ENCODE peak calls at places on chromosomes 2 and 18, in six cellular contexts. One of them, this sample, is unnamed.

GRCh38 chr2:100208375-100208774 is 66.0 kb upstream of the AFF3 start:
- DNase-seq in cardiac muscle cell: no peak
- DNase-seq in thoracic aorta: no peak
- DNase-seq in suprapubic skin: no peak
- DNase-seq in fibroblast of lung: no peak
- DNase-seq in uterus: no peak
- DNase-seq in this sample: no peak

GRCh38 chr2:168348076-168348475 is 100.7 kb upstream of the STK39 start:
- DNase-seq in cardiac muscle cell: peak; percentile 70
- DNase-seq in thoracic aorta: no peak
- DNase-seq in suprapubic skin: no peak
- DNase-seq in fibroblast of lung: peak; percentile 35
- DNase-seq in uterus: peak; percentile 28
- DNase-seq in this sample: peak; percentile 48

GRCh38 chr18:48274301-48274700 is 134.9 kb downstream of the ZBTB7C start:
- DNase-seq in cardiac muscle cell: no peak
- DNase-seq in thoracic aorta: no peak
- DNase-seq in suprapubic skin: no peak
- DNase-seq in fibroblast of lung: no peak
- DNase-seq in uterus: no peak
- DNase-seq in this sample: no peak

GRCh38 chr2:190455358-190456095 is 47.4 kb downstream of the MFSD6 start:
- DNase-seq in cardiac muscle cell: no peak
- DNase-seq in thoracic aorta: no peak
- DNase-seq in suprapubic skin: no peak
- DNase-seq in fibroblast of lung: no peak
- DNase-seq in uterus: no peak
- DNase-seq in this sample: no peak

GRCh38 chr2:151437630-151438029 is 27.9 kb downstream of the RIF1 start:
- DNase-seq in cardiac muscle cell: peak; percentile 20
- DNase-seq in thoracic aorta: no peak
- DNase-seq in suprapubic skin: no peak
- DNase-seq in fibroblast of lung: peak; percentile 10
- DNase-seq in uterus: no peak
- DNase-seq in this sample: peak; percentile 18

GRCh38 chr2:229856416-229856815 is 65.4 kb downstream of the TRIP12 start:
- DNase-seq in cardiac muscle cell: no peak
- DNase-seq in thoracic aorta: no peak
- DNase-seq in suprapubic skin: no peak
- DNase-seq in fibroblast of lung: no peak
- DNase-seq in uterus: no peak
- DNase-seq in this sample: no peak

GRCh38 chr2:237867465-237867864 is 8.0 kb downstream of the RAMP1 start:
- DNase-seq in cardiac muscle cell: no peak
- DNase-seq in thoracic aorta: no peak
- DNase-seq in suprapubic skin: peak; percentile 29
- DNase-seq in fibroblast of lung: no peak
- DNase-seq in uterus: peak; percentile 24
- DNase-seq in this sample: no peak

GRCh38 chr18:36412778-36413177 is 115.3 kb downstream of the FHOD3 start:
- DNase-seq in cardiac muscle cell: peak; percentile 38
- DNase-seq in thoracic aorta: no peak
- DNase-seq in suprapubic skin: no peak
- DNase-seq in fibroblast of lung: no peak
- DNase-seq in uterus: no peak
- DNase-seq in this sample: no peak

GRCh38 chr2:84817239-84817655 is 63.6 kb downstream of the TRABD2A start:
- DNase-seq in cardiac muscle cell: no peak
- DNase-seq in thoracic aorta: no peak
- DNase-seq in suprapubic skin: no peak
- DNase-seq in fibroblast of lung: no peak
- DNase-seq in uterus: no peak
- DNase-seq in this sample: no peak

GRCh38 chr2:180446492-180446891 is 439.4 kb upstream of the CWC22 start:
- DNase-seq in cardiac muscle cell: no peak
- DNase-seq in thoracic aorta: no peak
- DNase-seq in suprapubic skin: no peak
- DNase-seq in fibroblast of lung: no peak
- DNase-seq in uterus: no peak
- DNase-seq in this sample: no peak

GRCh38 chr2:74399785-74400184 is 19.7 kb upstream of the DCTN1 start:
- DNase-seq in cardiac muscle cell: peak; percentile 46
- DNase-seq in thoracic aorta: no peak
- DNase-seq in suprapubic skin: no peak
- DNase-seq in fibroblast of lung: no peak
- DNase-seq in uterus: no peak
- DNase-seq in this sample: no peak

GRCh38 chr2:152370783-152371182 is 35.8 kb downstream of the FMNL2 start:
- DNase-seq in cardiac muscle cell: no peak
- DNase-seq in thoracic aorta: no peak
- DNase-seq in suprapubic skin: no peak
- DNase-seq in fibroblast of lung: no peak
- DNase-seq in uterus: no peak
- DNase-seq in this sample: no peak

GRCh38 chr2:170324640-170325046 is 146.7 kb downstream of the MYO3B start:
- DNase-seq in cardiac muscle cell: peak; percentile 67
- DNase-seq in thoracic aorta: no peak
- DNase-seq in suprapubic skin: no peak
- DNase-seq in fibroblast of lung: peak; percentile 36
- DNase-seq in uterus: no peak
- DNase-seq in this sample: peak; percentile 38

DNA sequence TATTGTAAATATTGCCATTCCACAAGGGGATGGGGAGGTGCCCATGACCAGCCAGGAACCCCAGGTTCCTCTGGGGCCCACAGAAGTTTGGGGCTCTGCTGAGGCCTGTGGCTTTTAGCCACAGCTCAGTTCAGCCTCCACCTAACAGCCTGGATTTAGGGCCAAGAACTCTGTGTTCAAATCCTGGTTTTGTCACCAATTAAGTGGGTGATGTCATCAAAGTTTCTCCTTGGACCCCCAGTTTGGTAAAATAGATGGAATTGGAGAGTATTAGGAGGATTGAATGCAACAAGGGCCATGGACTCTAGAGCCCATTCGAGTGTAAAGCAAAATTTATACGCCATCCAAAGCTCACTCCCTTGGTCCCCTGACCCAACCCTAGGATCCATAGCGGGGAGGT is 3.2 kb upstream of the FEV start:
- DNase-seq in cardiac muscle cell: no peak
- DNase-seq in thoracic aorta: no peak
- DNase-seq in suprapubic skin: no peak
- DNase-seq in fibroblast of lung: no peak
- DNase-seq in uterus: no peak
- DNase-seq in this sample: no peak
- H3K27me3 ChIP-seq in cardiac muscle cell: peaks cover 100% of the 10 kb centered on the region
- H3K27me3 ChIP-seq in thoracic aorta: peaks cover 47% of the 10 kb centered on the region
- H3K27me3 ChIP-seq in suprapubic skin: peaks cover 100% of the 10 kb centered on the region
- H3K27me3 ChIP-seq in fibroblast of lung: peaks cover 76% of the 10 kb centered on the region
- H3K27me3 ChIP-seq in uterus: peaks cover 85% of the 10 kb centered on the region
- H3K27me3 ChIP-seq in this sample: peaks cover 87% of the 10 kb centered on the region

GRCh38 chr2:134602666-134603065 is 116.1 kb downstream of the TMEM163 start:
- DNase-seq in cardiac muscle cell: no peak
- DNase-seq in thoracic aorta: no peak
- DNase-seq in suprapubic skin: no peak
- DNase-seq in fibroblast of lung: no peak
- DNase-seq in uterus: no peak
- DNase-seq in this sample: no peak
- H3K27ac ChIP-seq in cardiac muscle cell: no peak overlapping the region
- H3K27ac ChIP-seq in thoracic aorta: no peak overlapping the region
- H3K27ac ChIP-seq in suprapubic skin: no peak overlapping the region
- H3K27ac ChIP-seq in fibroblast of lung: no peak overlapping the region
- H3K27ac ChIP-seq in uterus: no peak overlapping the region
- H3K27ac ChIP-seq in this sample: no peak overlapping the region

GRCh38 chr2:95332036-95332435 is 34.9 kb downstream of the KCNIP3 start:
- DNase-seq in cardiac muscle cell: no peak
- DNase-seq in thoracic aorta: no peak
- DNase-seq in suprapubic skin: no peak
- DNase-seq in fibroblast of lung: no peak
- DNase-seq in uterus: no peak
- DNase-seq in this sample: no peak

GRCh38 chr2:95333056-95333455 is 35.9 kb downstream of the KCNIP3 start:
- DNase-seq in cardiac muscle cell: no peak
- DNase-seq in thoracic aorta: no peak
- DNase-seq in suprapubic skin: no peak
- DNase-seq in fibroblast of lung: no peak
- DNase-seq in uterus: no peak
- DNase-seq in this sample: no peak

GRCh38 chr2:95334916-95335641 is 37.9 kb downstream of the KCNIP3 start:
- DNase-seq in cardiac muscle cell: no peak
- DNase-seq in thoracic aorta: no peak
- DNase-seq in suprapubic skin: no peak
- DNase-seq in fibroblast of lung: peak; percentile 47
- DNase-seq in uterus: no peak
- DNase-seq in this sample: no peak

GRCh38 chr2:95331606-95332005 is 34.5 kb downstream of the KCNIP3 start:
- DNase-seq in cardiac muscle cell: no peak
- DNase-seq in thoracic aorta: no peak
- DNase-seq in suprapubic skin: no peak
- DNase-seq in fibroblast of lung: no peak
- DNase-seq in uterus: no peak
- DNase-seq in this sample: no peak

DNA sequence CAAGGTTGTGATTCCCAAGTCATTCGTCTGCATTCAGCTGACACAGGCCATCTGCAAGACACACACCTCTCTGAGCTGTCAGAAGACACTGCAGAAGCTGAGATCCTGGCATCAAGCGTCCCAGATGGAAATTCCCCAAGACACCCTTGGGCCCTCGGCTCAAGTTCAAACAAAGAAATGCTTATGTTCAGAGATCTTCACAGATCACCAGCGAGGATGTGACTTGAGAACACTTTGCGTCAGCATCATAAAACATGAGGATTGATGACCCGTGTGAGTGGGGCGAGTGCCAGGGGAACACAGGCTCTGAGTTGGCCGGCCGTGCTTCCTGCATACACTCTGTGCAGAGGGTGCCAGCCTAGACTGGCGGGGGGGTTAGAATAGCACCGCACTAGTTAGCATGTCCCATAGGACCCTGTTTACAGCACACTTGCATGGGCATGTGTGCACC is 36.8 kb downstream of the KCNIP3 start:
- DNase-seq in cardiac muscle cell: no peak
- DNase-seq in thoracic aorta: no peak
- DNase-seq in suprapubic skin: peak; percentile 90
- DNase-seq in fibroblast of lung: peak; percentile 89
- DNase-seq in uterus: peak; percentile 84
- DNase-seq in this sample: no peak
- TF ChIP-seq CTCF in cardiac muscle cell: no peak
- TF ChIP-seq CTCF in thoracic aorta: no peak
- TF ChIP-seq CTCF in suprapubic skin: no peak
- TF ChIP-seq CTCF in fibroblast of lung: no peak
- TF ChIP-seq CTCF in uterus: no peak
- TF ChIP-seq CTCF in this sample: no peak

DNA sequence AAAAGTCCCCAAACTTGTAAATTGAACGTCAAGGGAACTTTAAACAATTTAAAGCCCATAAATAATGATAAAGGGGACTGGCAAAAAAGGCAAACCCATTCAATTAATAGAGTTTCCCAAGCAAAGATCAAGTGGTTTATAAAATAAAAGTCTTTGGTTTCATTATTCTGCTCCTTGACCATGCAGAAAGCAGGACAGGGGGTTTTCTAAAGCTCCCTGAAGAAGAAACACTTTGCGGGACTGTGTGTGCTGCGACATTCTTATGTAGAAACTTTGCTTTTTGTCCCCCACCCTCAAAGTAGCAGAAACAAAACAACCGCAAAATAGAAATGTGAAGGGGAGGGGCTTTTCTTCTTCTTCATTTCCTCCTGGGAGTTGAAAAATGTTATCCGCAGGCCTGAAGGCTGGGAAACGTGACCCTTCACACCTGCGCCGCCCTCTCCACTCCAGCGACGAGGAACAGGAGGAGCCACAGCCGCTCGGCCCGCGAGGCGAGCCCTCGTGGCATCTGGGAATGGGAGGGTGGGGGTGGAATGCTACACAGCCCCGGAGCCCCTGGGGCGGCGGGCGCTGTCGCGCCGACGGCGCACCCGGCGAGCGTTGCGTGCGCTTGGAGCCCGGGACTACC is 4.2 kb upstream of the GBX2 start:
- DNase-seq in cardiac muscle cell: no peak
- DNase-seq in thoracic aorta: no peak
- DNase-seq in suprapubic skin: no peak
- DNase-seq in fibroblast of lung: no peak
- DNase-seq in uterus: no peak
- DNase-seq in this sample: no peak
- H3K27me3 ChIP-seq in cardiac muscle cell: peaks cover 100% of the 10 kb centered on the region
- H3K27me3 ChIP-seq in thoracic aorta: peaks cover 14% of the 10 kb centered on the region
- H3K27me3 ChIP-seq in suprapubic skin: peaks cover 100% of the 10 kb centered on the region
- H3K27me3 ChIP-seq in fibroblast of lung: peaks cover 70% of the 10 kb centered on the region
- H3K27me3 ChIP-seq in uterus: peaks cover 85% of the 10 kb centered on the region
- H3K27me3 ChIP-seq in this sample: peaks cover 36% of the 10 kb centered on the region

DNA sequence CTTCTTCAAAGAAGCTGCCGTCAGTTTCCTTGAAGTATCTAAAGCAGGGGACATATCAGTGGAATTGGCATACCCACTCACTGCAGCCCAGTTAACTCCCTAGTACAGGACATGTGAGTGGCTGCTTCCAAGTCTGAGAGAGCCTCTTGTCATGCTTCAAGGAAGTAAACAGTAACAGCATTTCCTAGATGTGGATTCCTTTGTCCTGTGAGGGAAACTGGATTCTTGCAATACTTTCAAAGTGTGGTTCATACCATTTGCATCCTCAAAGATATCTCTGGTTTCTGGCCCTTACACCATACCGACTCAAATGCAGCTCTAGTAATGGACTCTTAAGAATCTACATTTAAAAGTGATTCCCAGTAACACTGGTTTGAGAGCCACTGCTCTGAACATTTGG is 87.2 kb downstream of the ESCO1 start:
- DNase-seq in cardiac muscle cell: no peak
- DNase-seq in thoracic aorta: no peak
- DNase-seq in suprapubic skin: no peak
- DNase-seq in fibroblast of lung: peak; percentile 47
- DNase-seq in uterus: no peak
- DNase-seq in this sample: no peak
- H3K27ac ChIP-seq in cardiac muscle cell: no peak overlapping the region
- H3K27ac ChIP-seq in thoracic aorta: no peak overlapping the region
- H3K27ac ChIP-seq in suprapubic skin: no peak overlapping the region
- H3K27ac ChIP-seq in fibroblast of lung: no peak overlapping the region
- H3K27ac ChIP-seq in uterus: no peak overlapping the region
- H3K27ac ChIP-seq in this sample: no peak overlapping the region

DNA sequence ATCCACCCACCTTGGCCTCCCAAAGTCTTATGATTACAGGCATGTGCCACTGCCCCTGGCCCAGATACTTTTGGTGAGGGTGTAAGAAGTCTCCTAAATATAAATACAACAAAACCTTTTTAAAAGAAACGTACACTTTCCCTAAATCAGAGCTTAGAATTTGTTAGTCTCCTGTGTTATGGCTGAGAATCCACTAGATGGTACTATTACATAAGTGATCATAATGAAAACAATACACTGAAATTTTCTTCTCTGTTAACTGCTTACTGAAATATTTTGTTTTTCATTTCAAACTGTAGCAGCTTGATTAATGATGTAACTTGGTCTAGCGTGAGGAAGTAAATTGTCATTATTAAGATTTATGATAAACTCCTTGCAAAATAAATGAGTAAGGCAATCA is 74.8 kb upstream of the FAM98A start:
- DNase-seq in cardiac muscle cell: no peak
- DNase-seq in thoracic aorta: no peak
- DNase-seq in suprapubic skin: no peak
- DNase-seq in fibroblast of lung: peak; percentile 14
- DNase-seq in uterus: no peak
- DNase-seq in this sample: no peak
- TF ChIP-seq CTCF in cardiac muscle cell: no peak
- TF ChIP-seq CTCF in thoracic aorta: peak; percentile 41
- TF ChIP-seq CTCF in suprapubic skin: no peak
- TF ChIP-seq CTCF in fibroblast of lung: no peak
- TF ChIP-seq CTCF in uterus: peak; percentile 29
- TF ChIP-seq CTCF in this sample: peak; percentile 19

This sample was measured in brain microvascular endothelial cell.